ENCODE peak calls at places on chromosomes 4 and X, in five cellular contexts. One of them, this sample, is unnamed.

GRCh38 chr4:114791976-114792375 is 193.4 kb downstream of the UGT8 start:
- DNase-seq in GOT3: no peak
- DNase-seq in AG09319: no peak
- DNase-seq in aorta: no peak
- DNase-seq in islet precursor cell: peak; percentile 49
- DNase-seq in this sample: no peak

GRCh38 chr4:114659386-114660008 is 60.9 kb downstream of the UGT8 start:
- DNase-seq in GOT3: no peak
- DNase-seq in AG09319: no peak
- DNase-seq in aorta: no peak
- DNase-seq in islet precursor cell: peak; percentile 83
- DNase-seq in this sample: no peak

GRCh38 chr4:151744614-151745013 is 16.2 kb downstream of the GATB start:
- DNase-seq in GOT3: no peak
- DNase-seq in AG09319: peak; percentile 7
- DNase-seq in aorta: no peak
- DNase-seq in islet precursor cell: peak; percentile 86
- DNase-seq in this sample: peak; percentile 75

GRCh38 chr4:37981425-37981824 is 21.2 kb downstream of the PTTG2 start:
- DNase-seq in GOT3: no peak
- DNase-seq in AG09319: no peak
- DNase-seq in aorta: no peak
- DNase-seq in islet precursor cell: peak; percentile 88
- DNase-seq in this sample: no peak

GRCh38 chrX:21856504-21856903 is 717 bp downstream of the YY2 start:
- DNase-seq in GOT3: no peak
- DNase-seq in AG09319: no peak
- DNase-seq in aorta: no peak
- DNase-seq in islet precursor cell: no peak
- DNase-seq in this sample: no peak

GRCh38 chrX:24014388-24015018 is 12.5 kb downstream of the KLHL15 start:
- DNase-seq in GOT3: no peak
- DNase-seq in AG09319: no peak
- DNase-seq in aorta: no peak
- DNase-seq in islet precursor cell: no peak
- DNase-seq in this sample: no peak

GRCh38 chr4:107037188-107037587 is 1.1 kb upstream of the DKK2 start:
- DNase-seq in GOT3: no peak
- DNase-seq in AG09319: no peak
- DNase-seq in aorta: peak; percentile 79
- DNase-seq in islet precursor cell: peak; percentile 86
- DNase-seq in this sample: no peak

GRCh38 chr4:108166441-108167315 is 2.1 kb downstream of the LEF1 start:
- DNase-seq in GOT3: no peak
- DNase-seq in AG09319: no peak
- DNase-seq in aorta: no peak
- DNase-seq in islet precursor cell: peak; percentile 81
- DNase-seq in this sample: no peak

GRCh38 chrX:40105016-40105790 is 7.4 kb upstream of the BCOR start:
- DNase-seq in GOT3: no peak
- DNase-seq in AG09319: no peak
- DNase-seq in aorta: peak; percentile 82
- DNase-seq in islet precursor cell: peak; percentile 81
- DNase-seq in this sample: no peak

GRCh38 chr4:15162465-15163283 is 160.4 kb downstream of the CPEB2 start:
- DNase-seq in GOT3: no peak
- DNase-seq in AG09319: no peak
- DNase-seq in aorta: no peak
- DNase-seq in islet precursor cell: no peak
- DNase-seq in this sample: no peak

GRCh38 chr4:64807821-64808220 is 398.6 kb upstream of the TECRL start:
- DNase-seq in GOT3: no peak
- DNase-seq in AG09319: no peak
- DNase-seq in aorta: no peak
- DNase-seq in islet precursor cell: no peak
- DNase-seq in this sample: no peak

GRCh38 chr4:40212674-40213504 is 16.1 kb downstream of the RHOH start:
- DNase-seq in GOT3: no peak
- DNase-seq in AG09319: no peak
- DNase-seq in aorta: no peak
- DNase-seq in islet precursor cell: no peak
- DNase-seq in this sample: no peak

GRCh38 chr4:140367738-140368137 is 5.7 kb upstream of the SCOC start:
- DNase-seq in GOT3: no peak
- DNase-seq in AG09319: no peak
- DNase-seq in aorta: no peak
- DNase-seq in islet precursor cell: no peak
- DNase-seq in this sample: no peak